ENCODE peak calls at places on chromosome 10, in seven cellular contexts. Q is Karpas-422, T is coronary artery, R is ELF-1, I is prostate gland, Z is Calu3, U is upper lobe of right lung. K is an unnamed sample.

GRCh38 chr10:58780481-58780880 is 267.8 kb downstream of the BICC1 start:
- DNase-seq in Q (no peak), T (no peak), R (no peak), I (no peak), Z (no peak), U (no peak), K (no peak)

GRCh38 chr10:83075395-83076072 is 1063.8 kb upstream of the GHITM start:
- DNase-seq in Q (no peak), T (no peak), R (no peak), I (no peak), Z (no peak), U (no peak), K (no peak)

GRCh38 chr10:69963178-69963834 is 89.3 kb upstream of the MACROH2A2 start:
- DNase-seq in Q (no peak), T (no peak), R (no peak), I (no peak), Z (no peak), U (no peak), K (no peak)

GRCh38 chr10:110498982-110499795 is 1.5 kb downstream of the DUSP5 start:
- DNase-seq in Q (peak), T (no peak), R (peak), I (no peak), Z (peak), U (no peak), K (no peak)

GRCh38 chr10:35353805-35354204 is 17.5 kb downstream of the CCNY start:
- DNase-seq in Q (peak), T (no peak), R (no peak), I (no peak), Z (no peak), U (no peak), K (no peak)

GRCh38 chr10:26437637-26438461 is at the start of gene APBB1IP:
- DNase-seq in Q (peak), T (peak), R (peak), I (no peak), Z (peak), U (peak), K (peak)

GRCh38 chr10:8063128-8063908 is 8.8 kb downstream of the GATA3 start:
- DNase-seq in Q (no peak), T (no peak), R (no peak), I (no peak), Z (no peak), U (no peak), K (no peak)

GRCh38 chr10:95758351-95759025 is 2.5 kb downstream of the ENTPD1 start:
- DNase-seq in Q (peak), T (no peak), R (no peak), I (no peak), Z (no peak), U (no peak), K (no peak)

GRCh38 chr10:62779487-62780248 is 24.9 kb upstream of the ADO start:
- DNase-seq in Q (no peak), T (no peak), R (no peak), I (no peak), Z (peak), U (no peak), K (no peak)

GRCh38 chr10:30751678-30752331 is 122.3 kb upstream of the LYZL2 start:
- DNase-seq in Q (peak), T (no peak), R (peak), I (peak), Z (peak), U (peak), K (peak)

GRCh38 chr10:48574817-48575380 is 30.0 kb downstream of the ARHGAP22 start:
- DNase-seq in Q (no peak), T (peak), R (no peak), I (no peak), Z (no peak), U (no peak), K (no peak)

GRCh38 chr10:75404335-75405200 is 3.0 kb upstream of the ZNF503 start:
- DNase-seq in Q (no peak), T (no peak), R (peak), I (peak), Z (peak), U (peak), K (no peak)

GRCh38 chr10:123642697-123643096 is 23.5 kb upstream of the GPR26 start:
- DNase-seq in Q (no peak), T (peak), R (peak), I (no peak), Z (no peak), U (no peak), K (peak)

GRCh38 chr10:1706711-1707110 is 30.6 kb downstream of the ADARB2 start:
- DNase-seq in Q (peak), T (peak), R (no peak), I (no peak), Z (no peak), U (no peak), K (no peak)

K was measured in mesenteric fat pad.